ENCODE peak calls at places on chromosomes 6 and 20, in eight cellular contexts. H is Calu3; D is NCI-H1436; Q is activated CD8-positive, alpha-beta memory T cell treated with anti-CD3 and anti-CD28 coated beads, Interleukin-2, amount 50 U/mL, for 4 hours; N is occipital lobe; S is adipocyte; Z is GM12865; W is A549. I is an unnamed sample.

GRCh38 chr6:17224056-17224455 is 57.1 kb upstream of the RBM24 start:
- DNase-seq in S (no peak), N (no peak), D (no peak), H (no peak), Z (no peak), W (no peak), Q (no peak), I (no peak)

GRCh38 chr20:58550661-58551060 is 35.5 kb upstream of the APCDD1L start:
- DNase-seq in Q (no peak), H (no peak), D (no peak), N (no peak), W (no peak), S (peak), Z (no peak), I (no peak)

GRCh38 chr6:37622639-37623038 is 75.0 kb downstream of the MDGA1 start:
- DNase-seq in Z (peak), W (no peak), H (no peak), N (no peak), D (no peak), Q (no peak), S (no peak), I (no peak)

GRCh38 chr20:9884666-9885065 is 45.8 kb upstream of the PAK5 start:
- DNase-seq in S (peak), Z (no peak), D (no peak), H (no peak), W (no peak), N (no peak), Q (no peak), I (no peak)

GRCh38 chr6:157974341-157974894 is 7.2 kb upstream of the SYNJ2 start:
- DNase-seq in S (no peak), D (no peak), H (no peak), W (no peak), Z (no peak), N (no peak), Q (no peak), I (no peak)

GRCh38 chr6:84263557-84263956 is 36.1 kb upstream of the CEP162 start:
- DNase-seq in N (no peak), S (no peak), W (no peak), Q (no peak), Z (no peak), H (no peak), D (no peak), I (no peak)

GRCh38 chr6:164856138-164856537 is 453.3 kb downstream of the C6orf118 start:
- DNase-seq in D (no peak), H (no peak), N (no peak), W (no peak), Q (no peak), Z (no peak), S (no peak), I (no peak)

GRCh38 chr6:78243519-78243918 is 590.7 kb downstream of the MEI4 start:
- DNase-seq in W (no peak), N (no peak), Z (no peak), D (no peak), Q (no peak), H (peak), S (no peak), I (no peak)

GRCh38 chr6:138509371-138509770 is 10.1 kb upstream of the NHSL1 start:
- DNase-seq in N (no peak), H (peak), Z (peak), S (peak), Q (peak), D (peak), W (peak), I (peak)

GRCh38 chr6:11279213-11279780 is 46.8 kb upstream of the NEDD9 start:
- DNase-seq in N (no peak), S (no peak), Q (no peak), Z (no peak), D (no peak), W (no peak), H (no peak), I (no peak)

GRCh38 chr20:57547250-57547649 is 13.7 kb upstream of the PCK1 start:
- DNase-seq in S (no peak), N (no peak), D (no peak), Z (no peak), W (peak), H (peak), Q (no peak), I (no peak)

GRCh38 chr20:44582321-44583025 is at the start of gene PKIG:
- DNase-seq in D (no peak), H (no peak), W (no peak), Q (no peak), N (no peak), S (peak), Z (peak), I (no peak)

GRCh38 chr6:100230976-100231316 is 233.8 kb downstream of the SIM1 start:
- DNase-seq in S (no peak), Z (no peak), Q (no peak), W (no peak), H (no peak), N (no peak), D (no peak), I (no peak)

GRCh38 chr6:43838276-43839036 is 68.4 kb downstream of the VEGFA start:
- DNase-seq in H (peak), Q (no peak), D (no peak), N (no peak), W (peak), Z (peak), S (peak), I (peak)

I was measured in body of pancreas.